ENCODE peak calls at places on chromosomes 5 and 9, in eight cellular contexts. A is foreskin fibroblast, R is AG09309, W is body of pancreas, J is MM.1S, M is GM12865, Y is cardiac fibroblast, K is brain microvascular endothelial cell. T is an unnamed sample.

GRCh38 chr9:82108881-82109280 is 120.3 kb downstream of the SPATA31D1 start:
- DNase-seq in W (no peak), J (no peak), M (no peak), K (no peak), Y (no peak), R (no peak), A (no peak), T (no peak)

GRCh38 chr5:5551499-5551898 is 129.0 kb downstream of the ICE1 start:
- DNase-seq in A (no peak), W (no peak), K (no peak), R (no peak), Y (no peak), M (no peak), J (no peak), T (no peak)

GRCh38 chr9:84759300-84759750 is 89.8 kb downstream of the NTRK2 start:
- DNase-seq in K (no peak), W (no peak), R (no peak), M (peak; percentile 87), A (no peak), J (peak; percentile 57), Y (no peak), T (no peak)

GRCh38 chr9:102594216-102594615 is 400.9 kb upstream of the CYLC2 start:
- DNase-seq in R (no peak), Y (no peak), A (no peak), M (no peak), K (no peak), W (no peak), J (peak; percentile 84), T (no peak)

GRCh38 chr9:108040783-108041182 is 551.2 kb upstream of the KLF4 start:
- DNase-seq in K (peak; percentile 55), J (no peak), M (no peak), W (no peak), A (peak; percentile 74), Y (no peak), R (no peak), T (no peak)

GRCh38 chr5:8756498-8757084 is 789.3 kb downstream of the SEMA5A start:
- DNase-seq in M (peak; percentile 23), A (peak; percentile 70), W (no peak), Y (peak; percentile 72), J (peak; percentile 45), R (peak; percentile 14), K (peak; percentile 65), T (peak; percentile 28)

GRCh38 chr5:150600951-150601773 is 39.3 kb upstream of the SYNPO start:
- DNase-seq in W (no peak), Y (no peak), M (no peak), R (no peak), A (peak; percentile 57), J (no peak), K (no peak), T (no peak)

GRCh38 chr5:59893436-59894227 is at the start of gene PDE4D:
- DNase-seq in J (peak; percentile 14), W (peak; percentile 64), K (peak; percentile 49), A (peak; percentile 86), R (no peak), Y (peak; percentile 63), M (peak; percentile 16), T (no peak)

GRCh38 chr5:91490340-91490739 is 107.2 kb upstream of the ARRDC3 start:
- DNase-seq in J (no peak), R (no peak), M (no peak), K (no peak), Y (no peak), A (no peak), W (no peak), T (no peak)

GRCh38 chr9:21570643-21571275 is 88.6 kb upstream of the IFNE start:
- DNase-seq in K (no peak), Y (no peak), W (no peak), M (no peak), J (no peak), R (no peak), A (no peak), T (no peak)

GRCh38 chr9:100397867-100398266 is 29.1 kb upstream of the MSANTD3 start:
- DNase-seq in A (no peak), K (no peak), W (no peak), J (no peak), Y (no peak), R (no peak), M (no peak), T (no peak)

GRCh38 chr5:149809919-149810691 is 80.0 kb downstream of the PPARGC1B start:
- DNase-seq in R (no peak), K (no peak), J (no peak), W (no peak), Y (no peak), A (no peak), M (no peak), T (no peak)

DNA sequence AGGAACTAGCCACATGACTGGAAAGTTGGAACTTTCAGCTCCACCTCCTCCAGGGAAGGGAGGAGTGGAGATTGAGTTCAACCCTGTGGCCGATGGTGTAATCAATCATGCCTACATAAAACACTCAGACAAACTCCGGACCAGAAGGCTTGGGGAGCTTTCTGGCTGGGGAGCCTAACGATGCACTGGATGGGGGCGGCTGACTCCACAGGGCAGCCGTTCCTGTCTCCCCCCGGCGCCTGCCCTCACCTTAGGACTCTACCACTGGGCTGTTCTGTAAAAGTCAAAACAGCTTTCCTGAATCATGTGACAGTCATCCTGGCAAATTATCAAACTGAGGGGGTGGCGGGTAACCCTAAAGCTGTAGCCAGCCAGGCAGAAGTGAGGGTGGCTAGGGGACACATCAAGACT is 58.0 kb downstream of the GOLM1 start:
- DNase-seq in J (no peak), A (peak; percentile 75), W (no peak), Y (peak; percentile 44), M (no peak), K (no peak), R (peak; percentile 27), T (no peak)
- H3K4me3 ChIP-seq in J (no peak overlapping the region), A (no peak overlapping the region), W (no peak overlapping the region), Y (no peak overlapping the region), M (no peak overlapping the region), K (no peak overlapping the region), R (peak overlapping the region; percentile 18), T (no peak overlapping the region)

GRCh38 chr9:17165734-17166133 is 30.9 kb downstream of the CNTLN start:
- DNase-seq in J (no peak), Y (no peak), A (no peak), M (no peak), R (no peak), K (no peak), W (no peak), T (no peak)

GRCh38 chr9:17171309-17172094 is 36.7 kb downstream of the CNTLN start:
- DNase-seq in Y (no peak), A (no peak), J (no peak), R (no peak), K (no peak), W (no peak), M (peak; percentile 3), T (peak; percentile 31)
- H3K4me3 ChIP-seq in Y (no peak overlapping the region), A (no peak overlapping the region), J (no peak overlapping the region), R (no peak overlapping the region), K (no peak overlapping the region), W (no peak overlapping the region), M (no peak overlapping the region), T (no peak overlapping the region)

DNA sequence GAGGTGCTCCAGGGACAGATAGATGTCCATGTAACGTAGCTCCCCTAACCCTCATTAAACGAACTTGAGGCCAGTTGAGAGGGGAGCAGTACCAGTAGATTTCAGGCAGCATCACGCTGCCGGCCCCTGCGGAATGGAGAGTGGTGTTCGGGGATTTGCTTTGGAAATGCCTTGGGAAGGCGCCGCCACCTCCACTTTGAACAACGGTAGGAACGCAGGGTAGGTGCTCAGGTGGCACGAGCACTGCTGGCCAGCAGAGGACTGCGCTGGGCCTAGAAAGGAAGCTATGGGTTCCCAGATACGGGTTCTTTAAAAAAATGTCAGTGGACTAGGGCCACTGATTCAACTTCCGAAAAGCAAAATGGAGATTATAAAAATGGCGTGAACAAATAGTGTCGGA is 271.8 kb downstream of the FANCC start:
- DNase-seq in Y (no peak), K (no peak), R (no peak), A (no peak), W (no peak), M (no peak), J (no peak), T (no peak)
- H3K4me3 ChIP-seq in Y (no peak overlapping the region), K (no peak overlapping the region), R (peak overlapping the region; percentile 16), A (peak overlapping the region; percentile 29), W (no peak overlapping the region), M (no peak overlapping the region), J (no peak overlapping the region), T (no peak overlapping the region)

GRCh38 chr9:33157960-33158359 is 9.2 kb downstream of the B4GALT1 start:
- DNase-seq in K (no peak), R (no peak), M (no peak), J (no peak), Y (no peak), W (no peak), A (no peak), T (no peak)
- H3K4me3 ChIP-seq in K (no peak overlapping the region), R (no peak overlapping the region), M (no peak overlapping the region), J (no peak overlapping the region), Y (no peak overlapping the region), W (no peak overlapping the region), A (no peak overlapping the region), T (no peak overlapping the region)

DNA sequence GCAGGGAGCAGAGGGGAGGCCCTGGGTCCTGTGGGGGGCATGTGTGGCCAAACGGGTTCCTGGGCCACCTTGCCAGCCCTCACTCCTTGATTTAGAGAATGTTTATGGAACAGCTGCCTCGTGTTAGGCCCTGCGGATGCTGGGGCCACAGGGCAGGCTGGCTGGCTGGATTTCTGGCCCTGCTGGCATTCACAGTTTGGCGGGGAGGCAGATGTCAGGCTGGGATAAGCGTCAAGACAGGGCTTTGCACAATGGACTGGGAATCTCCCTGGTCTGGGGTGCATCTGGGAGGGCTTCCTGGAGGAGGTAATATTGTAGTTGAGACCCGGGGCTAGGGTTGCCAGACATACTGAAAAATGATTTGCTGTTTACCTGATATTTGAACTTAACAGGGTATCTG is 13.8 kb downstream of the NCS1 start:
- DNase-seq in W (no peak), Y (no peak), K (no peak), M (no peak), J (no peak), A (peak; percentile 49), R (no peak), T (no peak)
- H3K4me3 ChIP-seq in W (no peak overlapping the region), Y (no peak overlapping the region), K (no peak overlapping the region), M (no peak overlapping the region), J (no peak overlapping the region), A (no peak overlapping the region), R (no peak overlapping the region), T (no peak overlapping the region)

DNA sequence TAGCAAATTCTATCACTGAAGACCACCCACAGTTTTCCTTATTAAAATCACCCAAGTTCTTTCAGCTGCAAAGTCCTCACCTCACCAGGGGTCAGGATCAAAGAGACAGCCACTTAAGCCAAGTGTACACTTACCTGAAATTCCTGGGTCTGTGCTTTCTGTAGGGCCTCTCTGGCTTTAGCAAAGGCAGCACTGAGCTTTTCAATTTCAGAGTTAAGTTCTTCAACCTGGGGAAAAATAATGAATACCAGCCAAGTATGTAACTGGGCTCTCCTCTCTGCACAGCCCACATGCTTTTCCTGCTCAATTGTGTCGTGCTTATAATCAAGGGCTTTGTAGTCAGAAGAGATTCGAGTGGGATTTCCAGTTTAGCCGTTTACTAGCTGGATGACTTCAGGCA is 55.1 kb downstream of the CDK5RAP2 start:
- DNase-seq in Y (no peak), J (no peak), K (no peak), W (no peak), M (no peak), A (no peak), R (no peak), T (no peak)
- H3K4me3 ChIP-seq in Y (no peak overlapping the region), J (no peak overlapping the region), K (no peak overlapping the region), W (no peak overlapping the region), M (no peak overlapping the region), A (no peak overlapping the region), R (no peak overlapping the region), T (no peak overlapping the region)

T was measured in Jurkat, Clone E6-1.